ENCODE peak calls at places on chromosome 15, in nine cellular contexts. S, O, B, D, A, Y, I, V and T are unnamed samples.

GRCh38 chr15:75702431-75702830 is 10.2 kb downstream of the CSPG4 start:
- DNase-seq in B (no peak), V (no peak), I (no peak), O (no peak), S (no peak), Y (no peak), D (no peak), A (no peak), T (no peak)

GRCh38 chr15:80778964-80779657 is at the start of gene CEMIP:
- DNase-seq in A (peak; percentile 64), B (peak; percentile 67), O (peak; percentile 78), S (peak; percentile 69), I (peak; percentile 92), Y (peak; percentile 27), D (peak; percentile 86), V (peak; percentile 81), T (peak; percentile 64)

GRCh38 chr15:81106560-81106959 is 27.5 kb upstream of the CFAP161 start:
- DNase-seq in A (peak; percentile 17), V (peak; percentile 55), I (peak; percentile 58), Y (peak; percentile 29), S (no peak), B (peak; percentile 56), O (peak; percentile 76), D (peak; percentile 67), T (no peak)

GRCh38 chr15:68292157-68292781 is 14.7 kb downstream of the FEM1B start:
- DNase-seq in S (no peak), I (no peak), V (no peak), B (no peak), O (no peak), A (no peak), Y (no peak), D (no peak), T (no peak)

GRCh38 chr15:47711654-47712053 is 5.7 kb upstream of the SEMA6D start:
- DNase-seq in D (peak; percentile 26), I (peak; percentile 50), S (no peak), V (no peak), A (no peak), B (no peak), Y (no peak), O (no peak), T (no peak)

GRCh38 chr15:72420580-72420979 is 22.5 kb downstream of the TMEM202 start:
- DNase-seq in D (no peak), O (no peak), V (no peak), A (no peak), I (no peak), Y (no peak), B (no peak), S (no peak), T (no peak)

GRCh38 chr15:68218331-68218730 is 11.2 kb downstream of the CLN6 start:
- DNase-seq in D (no peak), B (no peak), V (no peak), S (no peak), O (no peak), Y (no peak), A (no peak), I (no peak), T (no peak)

GRCh38 chr15:77123854-77124253 is 52.9 kb upstream of the TSPAN3 start:
- DNase-seq in Y (no peak), V (no peak), S (no peak), A (no peak), O (no peak), D (no peak), I (no peak), B (no peak), T (no peak)

GRCh38 chr15:63729115-63729884 is 104.4 kb downstream of the HERC1 start:
- DNase-seq in V (peak; percentile 48), B (no peak), D (no peak), Y (no peak), S (no peak), I (no peak), A (no peak), O (no peak), T (no peak)

GRCh38 chr15:61661791-61662190 is 398.5 kb downstream of the VPS13C start:
- DNase-seq in B (peak; percentile 66), O (peak; percentile 26), I (no peak), V (no peak), S (no peak), Y (no peak), D (no peak), A (no peak), T (no peak)

GRCh38 chr15:78634251-78635145 is 6.5 kb downstream of the CHRNB4 start:
- DNase-seq in A (no peak), S (no peak), O (no peak), V (no peak), D (no peak), Y (no peak), B (no peak), I (no peak), T (no peak)

GRCh38 chr15:74133071-74133702 is 2.8 kb downstream of the ISLR2 start:
- DNase-seq in Y (no peak), I (peak; percentile 57), D (no peak), V (peak; percentile 55), A (no peak), B (no peak), O (no peak), S (no peak), T (no peak)

GRCh38 chr15:28964098-28964497 is 78.3 kb downstream of the APBA2 start:
- DNase-seq in A (no peak), V (no peak), I (no peak), S (no peak), D (no peak), B (no peak), O (no peak), Y (no peak), T (no peak)

GRCh38 chr15:66862878-66863335 is 160.9 kb downstream of the SMAD6 start:
- DNase-seq in D (peak; percentile 65), A (peak; percentile 66), S (peak; percentile 80), O (peak; percentile 80), V (peak; percentile 88), I (peak; percentile 84), Y (peak; percentile 81), B (peak; percentile 84), T (peak; percentile 79)

GRCh38 chr15:40344631-40345120 is 3.9 kb upstream of the CCDC9B start:
- DNase-seq in V (peak; percentile 79), A (peak; percentile 57), O (peak; percentile 55), D (peak; percentile 50), B (peak; percentile 56), I (peak; percentile 72), Y (peak; percentile 55), S (no peak), T (no peak)

GRCh38 chr15:40590635-40591105 is 3.4 kb upstream of the KNL1 start:
- DNase-seq in V (no peak), A (no peak), D (no peak), Y (no peak), S (no peak), I (no peak), B (no peak), O (no peak), T (no peak)

GRCh38 chr15:78808550-78808949 is 2.7 kb downstream of the ADAMTS7 start:
- DNase-seq in Y (no peak), A (peak; percentile 11), O (peak; percentile 27), V (peak; percentile 49), B (no peak), D (peak; percentile 6), I (peak; percentile 63), S (peak; percentile 67), T (peak; percentile 58)

GRCh38 chr15:65375871-65376552 is 1.8 kb downstream of the IGDCC3 start:
- DNase-seq in A (no peak), V (no peak), D (no peak), I (peak; percentile 16), O (no peak), S (no peak), Y (no peak), B (no peak), T (no peak)

GRCh38 chr15:78988361-78988911 is 43.6 kb upstream of the CTSH start:
- DNase-seq in B (peak; percentile 59), A (no peak), V (no peak), Y (no peak), O (peak; percentile 97), D (no peak), I (no peak), S (peak; percentile 60), T (peak; percentile 53)

GRCh38 chr15:45862034-45862433 is 227.2 kb downstream of the SQOR start:
- DNase-seq in B (no peak), A (no peak), D (no peak), V (no peak), Y (no peak), O (no peak), I (no peak), S (no peak), T (no peak)

GRCh38 chr15:63392355-63393009 is 10.8 kb upstream of the CA12 start:
- DNase-seq in I (no peak), S (no peak), D (no peak), V (no peak), Y (no peak), B (no peak), A (no peak), O (no peak), T (no peak)

GRCh38 chr15:50192926-50193595 is 11.1 kb downstream of the SLC27A2 start:
- DNase-seq in D (no peak), A (no peak), Y (no peak), B (no peak), I (no peak), S (no peak), O (no peak), V (no peak), T (no peak)

GRCh38 chr15:65333441-65333820 is 29.0 kb downstream of the RNU5B-1 start:
- DNase-seq in D (no peak), V (no peak), B (no peak), A (no peak), I (no peak), S (no peak), Y (no peak), O (no peak), T (no peak)

GRCh38 chr15:68542771-68543544 is 35.8 kb upstream of the CORO2B start:
- DNase-seq in I (no peak), D (no peak), V (no peak), B (peak; percentile 75), S (peak; percentile 86), A (no peak), Y (no peak), O (peak; percentile 91), T (no peak)

GRCh38 chr15:64354683-64355558 is 1.1 kb downstream of the CSNK1G1 start:
- DNase-seq in A (peak; percentile 7), B (no peak), O (no peak), Y (no peak), D (no peak), S (no peak), V (no peak), I (no peak), T (no peak)

GRCh38 chr15:69579950-69580618 is 127.5 kb downstream of the RPLP1 start:
- DNase-seq in O (no peak), D (no peak), S (no peak), I (peak; percentile 23), B (no peak), V (no peak), Y (no peak), A (no peak), T (no peak)

GRCh38 chr15:46251873-46252272 is 617.0 kb downstream of the SQOR start:
- DNase-seq in D (peak; percentile 93), S (no peak), Y (no peak), V (no peak), O (no peak), B (no peak), I (no peak), A (no peak), T (no peak)

GRCh38 chr15:39135989-39136388 is 444.9 kb upstream of the THBS1 start:
- DNase-seq in Y (no peak), V (no peak), I (no peak), B (no peak), D (no peak), A (no peak), O (peak; percentile 89), S (no peak), T (no peak)

GRCh38 chr15:96047255-96047931 is 283.1 kb upstream of the NR2F2 start:
- DNase-seq in Y (no peak), B (peak; percentile 22), S (no peak), A (no peak), D (no peak), I (no peak), V (no peak), O (peak; percentile 95), T (no peak)

GRCh38 chr15:62818691-62819090 is 223.9 kb upstream of the TPM1 start:
- DNase-seq in Y (no peak), A (no peak), V (no peak), I (no peak), O (no peak), B (no peak), D (no peak), S (no peak), T (no peak)

GRCh38 chr15:101258238-101259144 is 6.6 kb upstream of the CHSY1 start:
- DNase-seq in S (no peak), I (peak; percentile 75), A (peak; percentile 31), V (peak; percentile 63), B (peak; percentile 61), O (peak; percentile 80), Y (no peak), D (peak; percentile 80), T (no peak)